ENCODE peak calls at places on chromosome 3, in seven cellular contexts. One of them, this sample, is unnamed.

GRCh38 chr3:42526616-42527367 is 24.3 kb downstream of the VIPR1 start:
- DNase-seq in Calu3: no peak
- DNase-seq in OCI-LY7: no peak
- DNase-seq in lung: no peak
- DNase-seq in kidney epithelial cell: no peak
- DNase-seq in osteocyte: no peak
- DNase-seq in RWPE1: no peak
- DNase-seq in this sample: no peak

GRCh38 chr3:102269401-102269800 is 165.4 kb upstream of the ZPLD1 start:
- DNase-seq in RWPE1: no peak
- DNase-seq in lung: no peak
- DNase-seq in osteocyte: no peak
- DNase-seq in OCI-LY7: no peak
- DNase-seq in kidney epithelial cell: no peak
- DNase-seq in Calu3: no peak
- DNase-seq in this sample: no peak

GRCh38 chr3:194121881-194122280 is 14.1 kb upstream of the HES1 start:
- DNase-seq in RWPE1: peak
- DNase-seq in lung: no peak
- DNase-seq in Calu3: no peak
- DNase-seq in kidney epithelial cell: peak
- DNase-seq in OCI-LY7: no peak
- DNase-seq in osteocyte: no peak
- DNase-seq in this sample: no peak

GRCh38 chr3:52240059-52240885 is 1.3 kb upstream of the TWF2 start:
- DNase-seq in osteocyte: no peak
- DNase-seq in RWPE1: peak
- DNase-seq in OCI-LY7: peak
- DNase-seq in lung: peak
- DNase-seq in kidney epithelial cell: peak
- DNase-seq in Calu3: peak
- DNase-seq in this sample: peak

GRCh38 chr3:155230382-155230781 is 63.1 kb downstream of the STRIT1 start:
- DNase-seq in lung: no peak
- DNase-seq in kidney epithelial cell: no peak
- DNase-seq in OCI-LY7: no peak
- DNase-seq in osteocyte: no peak
- DNase-seq in Calu3: no peak
- DNase-seq in RWPE1: no peak
- DNase-seq in this sample: no peak

GRCh38 chr3:42175841-42176240 is 84.7 kb downstream of the TRAK1 start:
- DNase-seq in RWPE1: no peak
- DNase-seq in kidney epithelial cell: no peak
- DNase-seq in Calu3: no peak
- DNase-seq in osteocyte: no peak
- DNase-seq in OCI-LY7: peak
- DNase-seq in lung: no peak
- DNase-seq in this sample: no peak

GRCh38 chr3:149534671-149535394 is 60.3 kb downstream of the TM4SF4 start:
- DNase-seq in OCI-LY7: no peak
- DNase-seq in osteocyte: no peak
- DNase-seq in Calu3: no peak
- DNase-seq in lung: peak
- DNase-seq in kidney epithelial cell: no peak
- DNase-seq in RWPE1: no peak
- DNase-seq in this sample: peak

GRCh38 chr3:136184703-136185102 is 11.4 kb downstream of the MSL2 start:
- DNase-seq in osteocyte: no peak
- DNase-seq in Calu3: no peak
- DNase-seq in lung: no peak
- DNase-seq in kidney epithelial cell: no peak
- DNase-seq in OCI-LY7: no peak
- DNase-seq in RWPE1: no peak
- DNase-seq in this sample: no peak

GRCh38 chr3:27559835-27560234 is 75.7 kb upstream of the SLC4A7 start:
- DNase-seq in lung: peak
- DNase-seq in RWPE1: peak
- DNase-seq in Calu3: no peak
- DNase-seq in kidney epithelial cell: no peak
- DNase-seq in OCI-LY7: no peak
- DNase-seq in osteocyte: no peak
- DNase-seq in this sample: no peak

GRCh38 chr3:156216852-156217251 is 96.5 kb downstream of the KCNAB1 start:
- DNase-seq in osteocyte: no peak
- DNase-seq in RWPE1: no peak
- DNase-seq in kidney epithelial cell: no peak
- DNase-seq in Calu3: no peak
- DNase-seq in OCI-LY7: no peak
- DNase-seq in lung: no peak
- DNase-seq in this sample: no peak

GRCh38 chr3:119794971-119795612 is 13.2 kb downstream of the NR1I2 start:
- DNase-seq in kidney epithelial cell: no peak
- DNase-seq in lung: no peak
- DNase-seq in Calu3: peak
- DNase-seq in OCI-LY7: no peak
- DNase-seq in RWPE1: peak
- DNase-seq in osteocyte: peak
- DNase-seq in this sample: no peak

GRCh38 chr3:38164136-38164965 is 986 bp upstream of the OXSR1 start:
- DNase-seq in kidney epithelial cell: no peak
- DNase-seq in OCI-LY7: no peak
- DNase-seq in Calu3: peak
- DNase-seq in osteocyte: no peak
- DNase-seq in RWPE1: no peak
- DNase-seq in lung: no peak
- DNase-seq in this sample: no peak

GRCh38 chr3:99747915-99748314 is 69.7 kb upstream of the CMSS1 start:
- DNase-seq in RWPE1: peak
- DNase-seq in kidney epithelial cell: peak
- DNase-seq in Calu3: peak
- DNase-seq in OCI-LY7: no peak
- DNase-seq in osteocyte: no peak
- DNase-seq in lung: no peak
- DNase-seq in this sample: no peak

GRCh38 chr3:62870321-62870720 is 4.9 kb downstream of the CADPS start:
- DNase-seq in lung: no peak
- DNase-seq in OCI-LY7: no peak
- DNase-seq in Calu3: no peak
- DNase-seq in osteocyte: no peak
- DNase-seq in kidney epithelial cell: peak
- DNase-seq in RWPE1: peak
- DNase-seq in this sample: no peak

GRCh38 chr3:126977821-126978220 is 5.1 kb upstream of the PLXNA1 start:
- DNase-seq in lung: no peak
- DNase-seq in osteocyte: no peak
- DNase-seq in OCI-LY7: no peak
- DNase-seq in Calu3: no peak
- DNase-seq in kidney epithelial cell: no peak
- DNase-seq in RWPE1: no peak
- DNase-seq in this sample: no peak

GRCh38 chr3:188807002-188807401 is 364.8 kb upstream of the TPRG1 start:
- DNase-seq in OCI-LY7: peak
- DNase-seq in Calu3: no peak
- DNase-seq in kidney epithelial cell: no peak
- DNase-seq in lung: no peak
- DNase-seq in osteocyte: no peak
- DNase-seq in RWPE1: no peak
- DNase-seq in this sample: no peak

GRCh38 chr3:141235661-141236171 is 4.1 kb downstream of the PXYLP1 start:
- DNase-seq in kidney epithelial cell: no peak
- DNase-seq in RWPE1: no peak
- DNase-seq in osteocyte: peak
- DNase-seq in Calu3: no peak
- DNase-seq in OCI-LY7: no peak
- DNase-seq in lung: no peak
- DNase-seq in this sample: no peak

GRCh38 chr3:60475096-60475495 is 776.2 kb downstream of the FHIT start:
- DNase-seq in OCI-LY7: no peak
- DNase-seq in Calu3: no peak
- DNase-seq in lung: no peak
- DNase-seq in osteocyte: no peak
- DNase-seq in kidney epithelial cell: no peak
- DNase-seq in RWPE1: no peak
- DNase-seq in this sample: no peak

GRCh38 chr3:58414538-58415197 is 19.0 kb downstream of the PDHB start:
- DNase-seq in osteocyte: no peak
- DNase-seq in RWPE1: peak
- DNase-seq in Calu3: peak
- DNase-seq in kidney epithelial cell: no peak
- DNase-seq in OCI-LY7: peak
- DNase-seq in lung: peak
- DNase-seq in this sample: no peak

GRCh38 chr3:141644931-141645330 is 93.2 kb upstream of the RNF7 start:
- DNase-seq in lung: peak
- DNase-seq in Calu3: peak
- DNase-seq in kidney epithelial cell: no peak
- DNase-seq in OCI-LY7: peak
- DNase-seq in RWPE1: no peak
- DNase-seq in osteocyte: no peak
- DNase-seq in this sample: peak

GRCh38 chr3:187742351-187743171 is 2.7 kb downstream of the BCL6 start:
- DNase-seq in osteocyte: no peak
- DNase-seq in RWPE1: peak
- DNase-seq in OCI-LY7: peak
- DNase-seq in kidney epithelial cell: no peak
- DNase-seq in Calu3: no peak
- DNase-seq in lung: no peak
- DNase-seq in this sample: no peak
- TF ChIP-seq CTCF in osteocyte: no peak
- TF ChIP-seq CTCF in RWPE1: peak
- TF ChIP-seq CTCF in OCI-LY7: peak
- TF ChIP-seq CTCF in kidney epithelial cell: no peak
- TF ChIP-seq CTCF in Calu3: no peak
- TF ChIP-seq CTCF in lung: no peak
- TF ChIP-seq CTCF in this sample: no peak

GRCh38 chr3:115838786-115839185 is 215.5 kb downstream of the GAP43 start:
- DNase-seq in RWPE1: no peak
- DNase-seq in Calu3: no peak
- DNase-seq in lung: no peak
- DNase-seq in kidney epithelial cell: no peak
- DNase-seq in osteocyte: no peak
- DNase-seq in OCI-LY7: no peak
- DNase-seq in this sample: no peak
- TF ChIP-seq CTCF in RWPE1: no peak
- TF ChIP-seq CTCF in Calu3: no peak
- TF ChIP-seq CTCF in lung: no peak
- TF ChIP-seq CTCF in kidney epithelial cell: no peak
- TF ChIP-seq CTCF in osteocyte: no peak
- TF ChIP-seq CTCF in OCI-LY7: no peak
- TF ChIP-seq CTCF in this sample: no peak

DNA sequence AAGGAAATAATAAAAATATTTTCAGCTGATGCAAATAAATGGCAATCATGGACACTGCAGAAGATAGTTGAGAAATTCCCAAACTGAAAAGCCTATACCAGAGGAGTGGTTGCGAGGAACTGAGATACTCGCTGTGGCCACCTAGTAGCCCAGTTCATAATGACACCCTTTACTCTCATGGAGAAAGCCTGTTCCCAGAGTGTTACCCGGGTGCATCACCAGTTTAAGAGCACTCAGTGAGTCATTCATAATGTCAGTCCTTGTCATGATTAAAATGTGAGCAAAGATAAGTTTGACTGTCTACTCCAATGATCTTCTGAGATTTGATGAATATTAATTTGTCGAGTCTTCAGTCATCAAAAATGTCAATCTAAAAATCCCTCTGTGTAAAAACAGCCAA is 138.4 kb upstream of the LRRC3B start:
- DNase-seq in kidney epithelial cell: no peak
- DNase-seq in Calu3: peak
- DNase-seq in OCI-LY7: no peak
- DNase-seq in lung: no peak
- DNase-seq in osteocyte: no peak
- DNase-seq in RWPE1: no peak
- DNase-seq in this sample: no peak
- TF ChIP-seq CTCF in kidney epithelial cell: peak
- TF ChIP-seq CTCF in Calu3: no peak
- TF ChIP-seq CTCF in OCI-LY7: peak
- TF ChIP-seq CTCF in lung: no peak
- TF ChIP-seq CTCF in osteocyte: no peak
- TF ChIP-seq CTCF in RWPE1: no peak
- TF ChIP-seq CTCF in this sample: no peak

GRCh38 chr3:187741403-187742350 is 3.6 kb downstream of the BCL6 start:
- DNase-seq in RWPE1: peak
- DNase-seq in kidney epithelial cell: no peak
- DNase-seq in OCI-LY7: peak
- DNase-seq in lung: peak
- DNase-seq in osteocyte: no peak
- DNase-seq in Calu3: peak
- DNase-seq in this sample: peak

GRCh38 chr3:187739125-187739560 is 6.1 kb downstream of the BCL6 start:
- DNase-seq in RWPE1: peak
- DNase-seq in lung: no peak
- DNase-seq in kidney epithelial cell: no peak
- DNase-seq in Calu3: no peak
- DNase-seq in osteocyte: no peak
- DNase-seq in OCI-LY7: peak
- DNase-seq in this sample: no peak

GRCh38 chr3:187739561-187740445 is 5.5 kb downstream of the BCL6 start:
- DNase-seq in kidney epithelial cell: no peak
- DNase-seq in OCI-LY7: peak
- DNase-seq in Calu3: peak
- DNase-seq in RWPE1: peak
- DNase-seq in osteocyte: peak
- DNase-seq in lung: peak
- DNase-seq in this sample: peak

GRCh38 chr3:187738400-187739124 is 6.7 kb downstream of the BCL6 start:
- DNase-seq in RWPE1: peak
- DNase-seq in OCI-LY7: peak
- DNase-seq in lung: peak
- DNase-seq in kidney epithelial cell: no peak
- DNase-seq in Calu3: peak
- DNase-seq in osteocyte: peak
- DNase-seq in this sample: peak

DNA sequence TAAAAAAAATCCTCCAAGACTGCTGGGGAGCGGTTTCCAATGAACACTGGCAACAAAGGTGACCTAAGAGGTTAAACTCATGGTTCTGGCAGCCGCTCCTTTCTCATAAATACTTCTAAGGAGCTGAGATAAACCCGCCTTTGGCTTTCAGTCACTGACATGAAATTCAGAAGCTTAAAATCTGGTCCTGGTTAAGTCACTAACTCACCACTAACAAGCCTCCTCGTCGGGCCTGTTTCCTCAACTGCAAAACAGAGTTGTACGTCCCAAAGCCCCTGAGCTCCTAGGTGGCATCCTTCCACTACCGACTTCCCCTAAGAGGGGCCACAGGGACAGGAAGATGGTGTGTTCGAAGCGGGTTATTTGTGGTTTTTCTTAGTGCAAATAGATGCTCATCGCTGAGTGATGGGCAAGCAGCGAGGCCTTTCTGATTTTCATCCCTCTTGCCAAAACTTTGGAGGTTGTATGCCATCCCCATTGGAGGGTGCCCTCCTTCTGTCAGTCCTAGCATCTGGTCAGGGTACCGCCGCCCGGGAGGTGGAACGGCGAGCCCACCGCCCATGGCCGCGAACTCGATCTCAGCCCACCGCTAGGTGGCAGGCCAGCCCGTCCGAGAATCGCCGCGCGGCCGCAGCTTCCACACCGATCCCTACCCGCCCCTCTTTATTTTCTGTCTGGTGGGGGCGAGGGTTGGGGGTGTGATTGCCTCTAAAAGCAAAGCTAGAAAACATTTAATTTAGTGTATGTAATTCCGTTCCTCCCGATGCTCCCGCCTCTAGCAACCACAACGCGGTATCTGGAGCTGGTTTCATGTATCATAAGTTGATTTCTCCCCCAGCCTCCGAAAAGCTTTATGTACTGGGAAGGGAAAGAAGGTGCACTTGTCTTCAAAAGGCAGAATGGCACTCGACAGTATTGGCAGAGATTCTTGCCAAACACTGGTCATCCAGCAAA is 4.5 kb downstream of the BCL6 start:
- DNase-seq in lung: peak
- DNase-seq in RWPE1: peak
- DNase-seq in osteocyte: peak
- DNase-seq in kidney epithelial cell: no peak
- DNase-seq in Calu3: peak
- DNase-seq in OCI-LY7: peak
- DNase-seq in this sample: peak
- TF ChIP-seq CTCF in lung: peak
- TF ChIP-seq CTCF in RWPE1: peak
- TF ChIP-seq CTCF in osteocyte: peak
- TF ChIP-seq CTCF in kidney epithelial cell: peak
- TF ChIP-seq CTCF in Calu3: peak
- TF ChIP-seq CTCF in OCI-LY7: peak
- TF ChIP-seq CTCF in this sample: peak